ENCODE peak calls at places on chromosomes 6 and 20, in seven cellular contexts. Z is AG09319, D is BE2C, X is WERI-Rb-1, O is cardiac muscle cell, A is adrenal gland, F is colonic mucosa. L is an unnamed sample.
A peak's percentile ranks its signal among the peaks of the same experiment; 100 is the strongest.

GRCh38 chr6:139600313-139600712 is 225.9 kb upstream of the CITED2 start:
- DNase-seq in D (no peak), F (no peak), X (no peak), O (no peak), Z (no peak), A (no peak), L (no peak)

GRCh38 chr6:12751694-12752304 is 35.2 kb downstream of the PHACTR1 start:
- DNase-seq in A (peak; percentile 52), Z (peak; percentile 15), O (peak; percentile 87), D (peak; percentile 7), F (peak; percentile 27), X (no peak), L (peak; percentile 43)

GRCh38 chr20:15862178-15862577 is 711.1 kb downstream of the KIF16B start:
- DNase-seq in F (no peak), O (no peak), X (no peak), Z (no peak), D (no peak), A (no peak), L (no peak)

GRCh38 chr6:123042412-123042811 is 46.4 kb downstream of the CLVS2 start:
- DNase-seq in F (no peak), O (no peak), X (no peak), D (no peak), Z (no peak), A (no peak), L (no peak)

GRCh38 chr6:119158057-119158848 is 79.8 kb upstream of the FAM184A start:
- DNase-seq in F (no peak), O (no peak), X (no peak), A (no peak), Z (peak; percentile 83), D (no peak), L (no peak)

GRCh38 chr6:48744948-48745347 is 634.0 kb upstream of the PTCHD4 start:
- DNase-seq in Z (no peak), D (no peak), X (no peak), F (no peak), O (no peak), A (no peak), L (peak; percentile 19)

GRCh38 chr6:108565893-108566292 is 5.2 kb downstream of the FOXO3 start:
- DNase-seq in O (no peak), X (no peak), D (no peak), Z (no peak), A (no peak), F (peak; percentile 44), L (peak; percentile 71)

GRCh38 chr6:41546866-41547798 is 951 bp downstream of the FOXP4 start:
- DNase-seq in O (peak; percentile 77), F (peak; percentile 53), D (peak; percentile 61), A (peak; percentile 45), Z (no peak), X (peak; percentile 49), L (peak; percentile 18)

GRCh38 chr6:43967692-43968091 is 159.6 kb downstream of the MRPL14 start:
- DNase-seq in D (no peak), Z (no peak), X (peak; percentile 5), A (no peak), O (no peak), F (no peak), L (no peak)

GRCh38 chr20:39523405-39523804 is 561.3 kb downstream of the DHX35 start:
- DNase-seq in F (no peak), O (no peak), A (no peak), Z (no peak), D (no peak), X (no peak), L (no peak)

GRCh38 chr6:116447496-116448011 is 13.6 kb upstream of the CALHM6 start:
- DNase-seq in Z (peak; percentile 86), D (no peak), O (no peak), A (no peak), X (no peak), F (no peak), L (peak; percentile 93)

GRCh38 chr6:139973602-139974373 is 599.3 kb upstream of the CITED2 start:
- DNase-seq in D (no peak), A (no peak), F (no peak), X (no peak), Z (peak; percentile 44), O (peak; percentile 42), L (peak; percentile 78)

GRCh38 chr6:167047554-167047953 is 48.4 kb downstream of the CEP43 start:
- DNase-seq in Z (no peak), A (no peak), X (no peak), O (no peak), D (no peak), F (no peak), L (no peak)

GRCh38 chr20:32494498-32495216 is 90.5 kb downstream of the NOL4L start:
- DNase-seq in A (no peak), Z (no peak), D (no peak), O (no peak), F (no peak), X (no peak), L (no peak)

GRCh38 chr6:53066874-53067273 is 1.7 kb downstream of the FBXO9 start:
- DNase-seq in Z (no peak), O (no peak), A (no peak), D (no peak), F (no peak), X (no peak), L (no peak)

GRCh38 chr6:53062369-53062639 is 2.9 kb upstream of the FBXO9 start:
- DNase-seq in O (no peak), X (no peak), F (no peak), A (no peak), D (no peak), Z (no peak), L (no peak)

GRCh38 chr6:53065266-53066058 is at the start of gene FBXO9:
- DNase-seq in F (peak; percentile 78), O (peak; percentile 84), A (peak; percentile 79), X (peak; percentile 87), Z (no peak), D (peak; percentile 82), L (no peak)

GRCh38 chr6:53066059-53066406 is 829 bp downstream of the FBXO9 start:
- DNase-seq in X (peak; percentile 69), Z (no peak), A (peak; percentile 64), O (no peak), D (peak; percentile 39), F (peak; percentile 47), L (no peak)

GRCh38 chr6:53064726-53065265 is 408 bp upstream of the FBXO9 start:
- DNase-seq in D (peak; percentile 95), X (peak; percentile 99), F (peak; percentile 99), O (peak; percentile 98), A (peak; percentile 96), Z (peak; percentile 92), L (peak; percentile 96)
- TF ChIP-seq CTCF in D (no peak), X (no peak), F (no peak), O (no peak), A (peak; percentile 31), Z (no peak), L (no peak)

GRCh38 chr20:17613328-17614175 is 43.7 kb downstream of the DSTN start:
- DNase-seq in D (no peak), A (no peak), F (peak; percentile 42), X (no peak), Z (no peak), O (no peak), L (no peak)

GRCh38 chr20:17612975-17613327 is 43.1 kb downstream of the DSTN start:
- DNase-seq in A (no peak), X (no peak), F (peak; percentile 27), D (no peak), O (no peak), Z (no peak), L (no peak)

GRCh38 chr20:17614812-17615644 is 45.2 kb downstream of the DSTN start:
- DNase-seq in A (no peak), O (no peak), F (peak; percentile 29), D (no peak), Z (no peak), X (no peak), L (no peak)

GRCh38 chr20:17615645-17616479 is 46.0 kb downstream of the DSTN start:
- DNase-seq in X (no peak), O (no peak), D (no peak), A (no peak), F (peak; percentile 27), Z (no peak), L (no peak)

GRCh38 chr20:17614176-17614811 is 44.4 kb downstream of the DSTN start:
- DNase-seq in D (peak; percentile 85), Z (no peak), X (no peak), O (peak; percentile 27), A (no peak), F (peak; percentile 84), L (no peak)
- TF ChIP-seq CTCF in D (no peak), Z (no peak), X (no peak), O (no peak), A (no peak), F (no peak), L (no peak)

GRCh38 chr6:67689329-67689728 is 945.8 kb upstream of the ADGRB3 start:
- DNase-seq in A (no peak), D (no peak), O (no peak), F (no peak), X (no peak), Z (no peak), L (no peak)

GRCh38 chr6:67698534-67698933 is 936.5 kb upstream of the ADGRB3 start:
- DNase-seq in A (no peak), D (no peak), O (no peak), Z (no peak), X (no peak), F (no peak), L (no peak)

DNA sequence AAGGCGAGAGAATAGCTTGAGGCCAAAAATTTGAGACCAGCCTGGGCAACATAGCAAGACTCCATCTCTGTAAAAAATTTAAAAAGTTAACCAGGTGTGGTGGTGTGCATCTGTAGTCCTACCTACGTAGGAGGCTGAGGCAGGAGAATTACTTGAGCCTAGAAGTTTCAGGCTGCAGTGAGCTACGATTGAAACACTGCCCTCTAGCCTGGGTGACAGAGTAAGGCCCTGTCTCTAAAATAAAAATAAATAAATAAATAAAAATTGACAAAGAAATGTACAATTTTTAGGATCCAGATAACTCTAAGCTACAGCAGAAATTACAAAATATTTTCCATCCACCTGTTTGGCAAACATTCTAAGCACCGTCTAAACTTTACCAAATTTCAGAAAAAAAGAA is 941.0 kb upstream of the ADGRB3 start:
- DNase-seq in D (no peak), F (no peak), X (no peak), Z (no peak), O (no peak), A (no peak), L (no peak)
- TF ChIP-seq CTCF in D (peak; percentile 12), F (no peak), X (peak; percentile 32), Z (no peak), O (no peak), A (no peak), L (no peak)

DNA sequence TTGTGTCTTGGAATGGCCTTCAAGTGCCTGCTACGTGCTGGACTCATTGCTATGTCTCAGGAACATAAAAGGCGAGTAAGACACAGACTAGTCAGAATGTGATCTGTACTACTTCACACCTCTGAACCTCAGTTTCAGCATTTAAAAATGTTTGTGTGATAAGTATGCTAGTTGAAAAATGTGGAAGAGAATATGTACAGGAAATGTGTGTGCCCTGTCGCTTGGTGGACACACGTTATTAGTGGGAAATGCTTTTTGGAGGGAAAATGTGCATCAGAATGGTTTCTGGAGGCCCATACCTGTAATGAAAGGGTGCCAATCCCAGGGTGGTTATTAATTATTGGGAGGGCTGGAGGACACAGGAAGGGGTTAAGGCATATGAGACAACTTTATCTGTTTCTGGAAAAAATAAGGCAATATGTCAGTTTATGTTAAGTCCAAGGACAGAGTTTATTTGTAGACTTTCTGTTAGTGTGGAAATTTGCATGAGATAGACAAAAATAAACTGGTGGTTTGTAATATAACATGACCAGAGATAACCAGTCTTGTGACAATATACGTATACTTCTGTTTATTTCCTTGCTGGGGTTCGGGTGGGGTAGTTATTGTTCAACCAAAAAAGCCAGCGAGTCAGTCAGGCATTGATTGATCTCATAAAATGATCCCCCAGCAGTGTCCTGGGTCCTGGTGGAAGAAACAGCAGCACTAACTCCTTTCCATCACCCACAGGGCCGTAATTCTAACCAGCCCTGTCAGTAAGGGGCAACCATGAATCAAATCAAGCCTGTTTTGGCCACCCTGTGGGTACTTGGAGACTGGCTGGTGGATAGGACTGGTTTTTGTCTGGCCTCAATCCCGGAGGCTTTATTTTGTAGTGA is 117.9 kb downstream of the JARID2 start:
- DNase-seq in D (peak; percentile 49), A (no peak), O (no peak), F (peak; percentile 27), X (no peak), Z (no peak), L (no peak)
- TF ChIP-seq CTCF in D (peak; percentile 36), A (no peak), O (no peak), F (no peak), X (no peak), Z (no peak), L (no peak)

L was measured in HFFc6.